ENCODE peak calls at places on chromosomes 11 and 22, in four cellular contexts. Z, L, R and C are unnamed samples. For H3K36me3, the result is how much of the 10 kb centered on the place peaks cover.

GRCh38 chr11:130278151-130278550 is 36.6 kb downstream of the ZBTB44 start:
- DNase-seq in L (no peak), R (no peak), Z (no peak), C (no peak)

GRCh38 chr11:117300773-117301172 is 9.6 kb downstream of the BACE1-AS start:
- DNase-seq in R (peak), Z (no peak), L (no peak), C (no peak)

GRCh38 chr11:61173456-61173855 is 12.2 kb upstream of the VPS37C start:
- DNase-seq in L (no peak), Z (no peak), R (no peak), C (peak)

GRCh38 chr11:6414874-6415328 is 4.0 kb downstream of the APBB1 start:
- DNase-seq in L (no peak), Z (no peak), R (no peak), C (no peak)

GRCh38 chr11:134270250-134270714 is 5.9 kb upstream of the GLB1L3 start:
- DNase-seq in L (peak), Z (peak), R (no peak), C (no peak)

GRCh38 chr22:49360746-49361145 is 466.9 kb downstream of the BRD1 start:
- DNase-seq in L (no peak), Z (no peak), R (no peak), C (peak)

GRCh38 chr11:128502736-128503135 is 84.6 kb downstream of the ETS1 start:
- DNase-seq in L (no peak), Z (no peak), R (peak), C (no peak)

GRCh38 chr11:103395612-103396011 is 286.4 kb downstream of the DYNC2H1 start:
- DNase-seq in L (no peak), Z (no peak), R (peak), C (no peak)

GRCh38 chr11:91587131-91587530 is 637.5 kb upstream of the FAT3 start:
- DNase-seq in L (no peak), R (no peak), Z (no peak), C (no peak)

GRCh38 chr11:18958221-18958910 is 19.2 kb upstream of the MRGPRX1 start:
- DNase-seq in R (no peak), L (no peak), Z (no peak), C (no peak)

GRCh38 chr11:108873938-108874337 is 209.1 kb downstream of the DDX10 start:
- DNase-seq in R (peak), L (no peak), Z (no peak), C (no peak)

GRCh38 chr11:94671553-94672366 is 96.4 kb upstream of the AMOTL1 start:
- DNase-seq in R (no peak), L (no peak), Z (no peak), C (no peak)

GRCh38 chr11:34789196-34789834 is 126.9 kb downstream of the APIP start:
- DNase-seq in L (no peak), Z (no peak), R (no peak), C (no peak)

GRCh38 chr11:128201006-128201405 is 386.4 kb downstream of the ETS1 start:
- DNase-seq in R (no peak), L (no peak), Z (no peak), C (no peak)

GRCh38 chr11:73481626-73482025 is 105.4 kb downstream of the RELT start:
- DNase-seq in L (no peak), Z (no peak), R (no peak), C (peak)

GRCh38 chr11:93541884-93542752 is 1.1 kb downstream of the SMCO4 start:
- DNase-seq in Z (peak), R (peak), L (peak), C (no peak)

GRCh38 chr11:19605500-19606371 is 106.9 kb upstream of the NAV2 start:
- DNase-seq in R (peak), Z (no peak), L (no peak), C (no peak)

GRCh38 chr11:8691601-8692000 is 9.0 kb downstream of the RPL27A start:
- DNase-seq in Z (no peak), R (no peak), L (no peak), C (no peak)

GRCh38 chr11:8693555-8693954 is 11.0 kb downstream of the RPL27A start:
- DNase-seq in L (no peak), R (no peak), Z (no peak), C (no peak)

GRCh38 chr11:8694137-8694536 is 11.5 kb downstream of the RPL27A start:
- DNase-seq in Z (no peak), L (no peak), R (no peak), C (no peak)

GRCh38 chr11:8692417-8692816 is 9.8 kb downstream of the RPL27A start:
- DNase-seq in L (no peak), Z (no peak), R (no peak), C (no peak)

DNA sequence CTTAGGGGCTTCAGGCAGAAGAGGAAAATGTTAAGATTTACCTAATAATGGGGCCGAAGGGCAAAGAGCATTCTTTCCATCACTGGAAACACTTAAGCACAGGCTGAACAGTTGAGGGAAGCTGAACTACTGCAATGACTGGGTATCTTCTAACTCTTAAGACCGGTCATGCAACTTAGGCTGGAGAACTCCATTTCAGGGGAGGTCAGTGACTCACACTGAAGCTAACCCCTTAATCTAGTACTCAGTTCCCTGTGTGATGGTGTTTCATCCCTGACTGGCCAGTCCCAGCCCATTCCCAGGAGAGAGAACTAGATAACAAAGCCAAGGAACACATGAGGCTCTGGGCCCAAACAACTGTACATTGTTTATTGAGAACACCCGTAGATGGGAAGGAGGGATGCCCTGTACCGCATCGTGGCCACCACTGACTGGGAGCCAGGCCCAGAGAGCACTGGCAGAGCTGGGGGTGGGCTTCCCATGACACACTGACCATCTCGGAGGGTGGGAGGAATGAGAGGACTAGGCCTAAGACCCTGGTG is 10.5 kb downstream of the RPL27A start:
- DNase-seq in Z (no peak), R (no peak), L (no peak), C (no peak)
- H3K36me3 ChIP-seq in Z (under half), R (under half), L (under half), C (under half)

DNA sequence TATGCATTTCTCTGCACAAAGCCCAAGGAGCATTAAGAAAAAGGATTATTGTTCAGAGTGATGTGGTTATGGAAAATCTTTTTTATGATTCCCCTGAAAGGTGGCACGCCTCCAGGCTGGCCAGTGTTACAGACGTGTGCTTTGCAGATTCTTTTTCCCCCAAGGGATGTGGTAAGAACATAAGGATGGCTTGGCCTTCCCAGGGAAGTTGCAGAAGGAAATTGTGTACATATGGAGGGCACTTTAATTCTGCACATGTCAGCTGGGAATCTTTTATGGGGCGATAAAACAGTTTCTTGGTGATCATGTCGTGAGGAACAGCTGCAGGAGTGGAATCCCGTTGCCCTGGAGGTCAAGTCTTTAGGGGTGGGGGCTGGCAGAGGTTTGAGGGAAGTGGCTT is 9.7 kb downstream of the SMARCB1 start:
- DNase-seq in Z (no peak), R (no peak), L (no peak), C (no peak)
- H3K4me3 ChIP-seq in Z (no peak), R (no peak), L (no peak), C (no peak)

GRCh38 chr11:68048681-68049508 is 10.1 kb downstream of the TCIRG1 start:
- DNase-seq in L (no peak), R (no peak), Z (no peak), C (peak)

GRCh38 chr11:68050371-68050841 is 11.6 kb downstream of the TCIRG1 start:
- DNase-seq in R (no peak), L (no peak), Z (no peak), C (no peak)

GRCh38 chr11:68051191-68052136 is 12.6 kb downstream of the TCIRG1 start:
- DNase-seq in R (no peak), Z (no peak), L (no peak), C (no peak)

GRCh38 chr11:68047437-68048290 is 8.8 kb downstream of the TCIRG1 start:
- DNase-seq in Z (no peak), R (no peak), L (no peak), C (no peak)

GRCh38 chr11:68049509-68050370 is 10.9 kb downstream of the TCIRG1 start:
- DNase-seq in R (peak), L (no peak), Z (no peak), C (no peak)
- H3K36me3 ChIP-seq in R (under half), L (under half), Z (under half), C (under half)

DNA sequence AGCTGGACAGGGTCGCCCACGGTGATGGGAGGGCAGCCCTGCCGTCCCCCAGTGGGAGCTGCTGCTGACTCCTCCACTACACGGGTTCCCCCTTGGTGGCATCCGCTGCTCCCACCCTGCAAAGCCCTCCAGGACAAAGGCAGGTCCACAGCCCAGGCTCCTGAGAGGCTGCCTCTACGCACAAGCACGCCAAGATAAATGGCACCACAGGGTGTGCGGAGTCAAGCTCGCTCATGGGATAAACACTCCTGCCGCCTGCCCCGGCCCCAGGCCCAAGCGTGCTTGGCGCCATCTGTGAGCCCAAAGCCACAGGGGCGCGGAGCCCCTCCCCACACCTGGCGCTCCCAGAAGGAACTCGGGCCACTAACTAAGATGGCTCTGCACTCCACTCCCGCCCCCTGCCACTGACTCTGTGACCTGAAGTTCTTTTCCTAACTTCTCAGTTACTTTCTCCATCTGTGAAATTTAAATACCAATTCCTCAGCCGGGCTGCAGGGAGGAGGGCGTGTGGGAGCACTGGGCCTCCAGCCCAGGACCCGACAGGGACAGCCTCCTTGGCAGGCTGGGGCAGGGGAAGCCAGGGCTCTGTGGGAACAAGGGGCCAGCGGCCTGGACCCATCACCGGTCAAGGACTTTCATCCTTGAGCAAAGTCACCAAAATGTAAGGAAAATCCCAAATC is 14.9 kb downstream of the EHD1 start:
- DNase-seq in Z (no peak), R (no peak), L (no peak), C (no peak)
- H3K4me3 ChIP-seq in Z (peak), R (no peak), L (no peak), C (no peak)

DNA sequence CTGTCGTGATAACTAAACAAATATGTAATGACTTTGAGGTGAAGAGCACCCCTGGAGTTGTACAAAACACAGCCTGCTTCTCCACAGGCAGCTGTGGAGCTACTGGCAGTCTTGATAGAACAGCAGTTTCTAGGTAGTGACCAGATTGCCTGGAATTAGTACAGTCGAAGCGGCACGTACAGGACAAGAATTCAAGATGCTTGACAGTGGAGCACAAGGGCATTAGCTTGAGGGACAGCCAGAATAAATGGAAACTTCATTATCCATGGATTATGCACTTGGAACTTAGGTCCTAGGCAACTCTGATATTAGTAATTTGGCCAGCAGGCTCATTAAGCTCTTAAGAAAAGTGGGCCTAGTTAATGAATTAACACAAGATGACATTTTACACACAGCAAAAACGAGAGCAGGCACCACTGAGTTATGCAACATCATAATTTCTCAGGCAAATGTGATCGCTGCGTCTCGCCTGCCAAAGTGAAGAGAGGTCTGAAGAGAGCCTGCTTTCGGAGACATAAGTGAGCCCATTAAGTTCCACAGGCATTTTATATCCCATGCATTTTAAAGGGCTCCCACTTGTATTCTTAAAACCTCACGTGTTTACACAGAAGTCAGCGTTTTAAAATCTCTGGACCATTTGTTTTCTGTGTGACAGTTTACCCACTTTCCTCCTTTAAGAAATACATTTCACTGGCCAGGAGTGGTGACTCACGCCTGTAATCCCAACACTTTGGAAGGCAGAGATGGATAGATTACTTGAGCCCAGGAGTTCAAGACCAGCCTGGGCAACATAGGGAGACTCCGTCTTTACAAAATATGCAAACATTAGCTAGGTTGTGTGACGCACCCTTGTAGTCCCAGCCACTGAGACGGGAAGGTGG is 66.2 kb downstream of the COMMD9 start:
- DNase-seq in L (no peak), Z (no peak), R (peak), C (no peak)
- H3K36me3 ChIP-seq in L (under half), Z (under half), R (under half), C (under half)

GRCh38 chr22:18000441-18001039 is 23.8 kb downstream of the MICAL3 start:
- DNase-seq in L (peak), R (no peak), Z (peak), C (peak)

GRCh38 chr22:17997456-17997855 is 26.9 kb downstream of the MICAL3 start:
- DNase-seq in Z (no peak), R (peak), L (no peak), C (peak)

GRCh38 chr22:18001040-18001893 is 23.1 kb downstream of the MICAL3 start:
- DNase-seq in L (peak), R (peak), Z (peak), C (peak)

GRCh38 chr22:17998913-17999312 is 25.4 kb downstream of the MICAL3 start:
- DNase-seq in L (no peak), Z (no peak), R (no peak), C (peak)

DNA sequence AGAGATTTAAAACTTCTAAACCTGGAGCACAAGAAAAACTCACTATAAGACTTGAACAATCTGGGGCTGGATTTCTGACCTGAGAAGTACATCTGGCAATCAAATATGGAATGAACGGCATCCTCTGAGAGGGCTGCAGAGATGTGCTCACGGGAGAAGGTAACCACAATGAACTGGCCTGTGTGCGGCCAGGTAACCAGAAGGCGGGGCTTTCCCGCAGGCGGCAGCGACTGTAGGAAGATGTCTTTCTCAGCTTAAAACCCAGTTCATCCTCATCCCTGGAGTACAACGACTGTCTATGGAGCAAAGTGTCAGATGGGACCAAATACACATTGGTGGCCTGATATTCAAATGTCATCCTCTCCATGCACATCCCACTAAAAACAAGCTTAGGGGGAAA is 24.5 kb downstream of the MICAL3 start:
- DNase-seq in Z (no peak), R (no peak), L (no peak), C (peak)
- H3K4me3 ChIP-seq in Z (no peak), R (peak), L (peak), C (peak)

GRCh38 chr22:50569041-50569459 is 6.3 kb upstream of the SYCE3 start:
- DNase-seq in R (no peak), Z (no peak), L (no peak), C (no peak)
- H3K36me3 ChIP-seq in R (under half), Z (under half), L (half or more), C (under half)

GRCh38 chr11:31656051-31656450 is 146.5 kb downstream of the ELP4 start:
- DNase-seq in R (peak), Z (no peak), L (no peak), C (no peak)
- H3K4me3 ChIP-seq in R (no peak), Z (no peak), L (no peak), C (no peak)

GRCh38 chr22:36234211-36234610 is 5.1 kb downstream of the APOL2 start:
- DNase-seq in R (no peak), L (no peak), Z (no peak), C (no peak)

GRCh38 chr22:36235585-36235984 is 3.7 kb downstream of the APOL2 start:
- DNase-seq in R (no peak), L (no peak), Z (no peak), C (no peak)

GRCh38 chr22:36233796-36234195 is 5.5 kb downstream of the APOL2 start:
- DNase-seq in Z (no peak), R (no peak), L (no peak), C (no peak)

GRCh38 chr22:36234919-36235318 is 4.4 kb downstream of the APOL2 start:
- DNase-seq in Z (no peak), L (no peak), R (no peak), C (no peak)

DNA sequence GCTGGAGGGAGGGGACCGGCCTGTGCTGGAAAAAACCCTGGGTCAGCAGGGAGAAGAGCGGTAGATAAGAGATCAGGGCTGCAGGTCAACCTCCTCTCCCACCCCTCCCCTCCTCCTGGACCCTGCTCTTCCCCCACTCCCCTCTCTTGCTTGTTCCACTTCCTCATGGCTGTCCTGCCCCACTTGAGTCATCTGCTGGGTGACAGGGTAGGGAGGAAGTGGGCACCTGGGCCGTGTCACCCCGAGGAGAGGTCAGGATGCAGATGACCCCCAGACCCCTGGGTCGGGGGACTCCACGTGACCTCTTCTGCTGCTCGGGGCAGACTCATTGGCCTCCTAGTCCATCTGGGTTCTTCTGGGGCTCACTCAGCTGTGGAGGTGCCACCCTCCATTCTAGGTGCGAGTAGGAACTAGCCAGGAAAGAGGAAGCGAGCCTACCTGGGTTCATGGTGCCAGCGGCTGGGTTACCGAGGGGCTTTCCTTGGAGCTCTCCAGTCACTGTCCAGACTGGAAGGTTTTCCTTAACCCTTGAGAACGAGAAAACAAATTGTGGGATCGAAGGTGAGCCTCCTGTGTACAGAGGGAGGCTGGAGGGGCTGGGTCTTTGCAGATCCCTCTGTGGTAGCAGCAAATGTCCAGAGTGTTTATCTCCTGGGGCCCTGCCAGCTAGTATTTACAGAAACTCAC is 6.5 kb downstream of the APOL2 start:
- DNase-seq in L (no peak), Z (no peak), R (no peak), C (no peak)
- H3K36me3 ChIP-seq in L (half or more), Z (half or more), R (under half), C (under half)